ENCODE peak calls at places on chromosomes 13 and 19, in seven cellular contexts. One of them, this sample, is unnamed.

GRCh38 chr19:8566855-8567254 is 10.4 kb downstream of the MYO1F start:
- DNase-seq in GM12878: no peak
- DNase-seq in kidney epithelial cell: no peak
- DNase-seq in adrenal gland: no peak
- DNase-seq in Caco-2: no peak
- DNase-seq in prostate gland: no peak
- DNase-seq in Peyer's patch: no peak
- DNase-seq in this sample: no peak

GRCh38 chr13:102089177-102089576 is 312.7 kb downstream of the FGF14 start:
- DNase-seq in Caco-2: no peak
- DNase-seq in prostate gland: no peak
- DNase-seq in kidney epithelial cell: no peak
- DNase-seq in adrenal gland: no peak
- DNase-seq in Peyer's patch: no peak
- DNase-seq in GM12878: no peak
- DNase-seq in this sample: no peak

GRCh38 chr19:33040994-33041827 is 23.5 kb downstream of the RHPN2 start:
- DNase-seq in adrenal gland: no peak
- DNase-seq in kidney epithelial cell: peak
- DNase-seq in Caco-2: peak
- DNase-seq in prostate gland: no peak
- DNase-seq in GM12878: peak
- DNase-seq in Peyer's patch: peak
- DNase-seq in this sample: no peak

GRCh38 chr13:52356327-52356726 is 49.6 kb downstream of the THSD1 start:
- DNase-seq in adrenal gland: no peak
- DNase-seq in prostate gland: no peak
- DNase-seq in GM12878: no peak
- DNase-seq in Caco-2: no peak
- DNase-seq in kidney epithelial cell: peak
- DNase-seq in Peyer's patch: no peak
- DNase-seq in this sample: no peak

GRCh38 chr19:7349961-7350711 is 1.4 kb downstream of the ARHGEF18 start:
- DNase-seq in prostate gland: no peak
- DNase-seq in adrenal gland: no peak
- DNase-seq in GM12878: no peak
- DNase-seq in Peyer's patch: no peak
- DNase-seq in Caco-2: peak
- DNase-seq in kidney epithelial cell: no peak
- DNase-seq in this sample: no peak

GRCh38 chr19:35901055-35901644 is 810 bp upstream of the NFKBID start:
- DNase-seq in Peyer's patch: no peak
- DNase-seq in kidney epithelial cell: no peak
- DNase-seq in adrenal gland: no peak
- DNase-seq in GM12878: no peak
- DNase-seq in prostate gland: no peak
- DNase-seq in Caco-2: no peak
- DNase-seq in this sample: no peak

GRCh38 chr13:93698016-93698613 is 471.5 kb downstream of the GPC6 start:
- DNase-seq in Caco-2: no peak
- DNase-seq in prostate gland: no peak
- DNase-seq in kidney epithelial cell: no peak
- DNase-seq in Peyer's patch: no peak
- DNase-seq in GM12878: no peak
- DNase-seq in adrenal gland: no peak
- DNase-seq in this sample: no peak

GRCh38 chr13:60334310-60334709 is 62.7 kb upstream of the TDRD3 start:
- DNase-seq in adrenal gland: no peak
- DNase-seq in Caco-2: no peak
- DNase-seq in prostate gland: no peak
- DNase-seq in kidney epithelial cell: no peak
- DNase-seq in Peyer's patch: no peak
- DNase-seq in GM12878: no peak
- DNase-seq in this sample: no peak

GRCh38 chr13:37868691-37869505 is 674 bp downstream of the TRPC4 start:
- DNase-seq in GM12878: no peak
- DNase-seq in adrenal gland: no peak
- DNase-seq in Peyer's patch: no peak
- DNase-seq in Caco-2: no peak
- DNase-seq in kidney epithelial cell: peak
- DNase-seq in prostate gland: no peak
- DNase-seq in this sample: no peak

GRCh38 chr19:31270897-31271568 is 78.2 kb downstream of the TSHZ3 start:
- DNase-seq in Peyer's patch: peak
- DNase-seq in Caco-2: peak
- DNase-seq in adrenal gland: no peak
- DNase-seq in prostate gland: no peak
- DNase-seq in kidney epithelial cell: no peak
- DNase-seq in GM12878: no peak
- DNase-seq in this sample: no peak

GRCh38 chr19:47609885-47610545 is 1.1 kb downstream of the BICRA start:
- DNase-seq in GM12878: no peak
- DNase-seq in kidney epithelial cell: no peak
- DNase-seq in Peyer's patch: peak
- DNase-seq in adrenal gland: peak
- DNase-seq in prostate gland: no peak
- DNase-seq in Caco-2: peak
- DNase-seq in this sample: no peak

GRCh38 chr13:66634384-66634783 is 595.8 kb downstream of the PCDH9 start:
- DNase-seq in Peyer's patch: no peak
- DNase-seq in Caco-2: no peak
- DNase-seq in adrenal gland: no peak
- DNase-seq in kidney epithelial cell: no peak
- DNase-seq in prostate gland: no peak
- DNase-seq in GM12878: no peak
- DNase-seq in this sample: no peak

GRCh38 chr13:59205501-59205900 is 958.2 kb downstream of the DIAPH3 start:
- DNase-seq in Peyer's patch: no peak
- DNase-seq in prostate gland: no peak
- DNase-seq in adrenal gland: no peak
- DNase-seq in Caco-2: no peak
- DNase-seq in GM12878: no peak
- DNase-seq in kidney epithelial cell: peak
- DNase-seq in this sample: no peak

GRCh38 chr13:104460553-104460952 is 1394.3 kb upstream of the SLC10A2 start:
- DNase-seq in GM12878: no peak
- DNase-seq in adrenal gland: no peak
- DNase-seq in kidney epithelial cell: no peak
- DNase-seq in Caco-2: no peak
- DNase-seq in Peyer's patch: no peak
- DNase-seq in prostate gland: no peak
- DNase-seq in this sample: no peak

GRCh38 chr19:50982186-50982585 is 1.5 kb downstream of the KLK7 start:
- DNase-seq in kidney epithelial cell: no peak
- DNase-seq in Peyer's patch: no peak
- DNase-seq in GM12878: no peak
- DNase-seq in prostate gland: no peak
- DNase-seq in adrenal gland: no peak
- DNase-seq in Caco-2: no peak
- DNase-seq in this sample: no peak

GRCh38 chr19:34712606-34713261 is 21.3 kb upstream of the ZNF181 start:
- DNase-seq in Caco-2: peak
- DNase-seq in prostate gland: peak
- DNase-seq in adrenal gland: peak
- DNase-seq in kidney epithelial cell: no peak
- DNase-seq in Peyer's patch: no peak
- DNase-seq in GM12878: peak
- DNase-seq in this sample: peak

GRCh38 chr19:48915757-48916156 is 15.6 kb downstream of the NUCB1 start:
- DNase-seq in kidney epithelial cell: no peak
- DNase-seq in adrenal gland: no peak
- DNase-seq in prostate gland: no peak
- DNase-seq in Peyer's patch: no peak
- DNase-seq in Caco-2: no peak
- DNase-seq in GM12878: no peak
- DNase-seq in this sample: no peak

GRCh38 chr13:46593403-46593802 is 40.4 kb downstream of the LRCH1 start:
- DNase-seq in prostate gland: no peak
- DNase-seq in Peyer's patch: no peak
- DNase-seq in Caco-2: no peak
- DNase-seq in kidney epithelial cell: no peak
- DNase-seq in GM12878: no peak
- DNase-seq in adrenal gland: no peak
- DNase-seq in this sample: no peak

GRCh38 chr13:51015973-51016372 is 95.1 kb downstream of the C13orf42 start:
- DNase-seq in Caco-2: no peak
- DNase-seq in adrenal gland: no peak
- DNase-seq in GM12878: no peak
- DNase-seq in Peyer's patch: no peak
- DNase-seq in prostate gland: no peak
- DNase-seq in kidney epithelial cell: no peak
- DNase-seq in this sample: no peak

GRCh38 chr13:44241638-44242037 is 132.0 kb upstream of the SERP2 start:
- DNase-seq in adrenal gland: no peak
- DNase-seq in prostate gland: no peak
- DNase-seq in GM12878: no peak
- DNase-seq in Caco-2: no peak
- DNase-seq in Peyer's patch: no peak
- DNase-seq in kidney epithelial cell: no peak
- DNase-seq in this sample: no peak

GRCh38 chr13:44244288-44244687 is 129.3 kb upstream of the SERP2 start:
- DNase-seq in GM12878: no peak
- DNase-seq in kidney epithelial cell: no peak
- DNase-seq in prostate gland: no peak
- DNase-seq in adrenal gland: no peak
- DNase-seq in Peyer's patch: no peak
- DNase-seq in Caco-2: no peak
- DNase-seq in this sample: no peak

GRCh38 chr13:44238011-44238421 is 135.6 kb upstream of the SERP2 start:
- DNase-seq in Peyer's patch: no peak
- DNase-seq in prostate gland: no peak
- DNase-seq in kidney epithelial cell: no peak
- DNase-seq in GM12878: no peak
- DNase-seq in Caco-2: no peak
- DNase-seq in adrenal gland: no peak
- DNase-seq in this sample: no peak

GRCh38 chr13:44240611-44241010 is 133.0 kb upstream of the SERP2 start:
- DNase-seq in Peyer's patch: no peak
- DNase-seq in GM12878: no peak
- DNase-seq in adrenal gland: no peak
- DNase-seq in Caco-2: no peak
- DNase-seq in prostate gland: no peak
- DNase-seq in kidney epithelial cell: no peak
- DNase-seq in this sample: no peak

DNA sequence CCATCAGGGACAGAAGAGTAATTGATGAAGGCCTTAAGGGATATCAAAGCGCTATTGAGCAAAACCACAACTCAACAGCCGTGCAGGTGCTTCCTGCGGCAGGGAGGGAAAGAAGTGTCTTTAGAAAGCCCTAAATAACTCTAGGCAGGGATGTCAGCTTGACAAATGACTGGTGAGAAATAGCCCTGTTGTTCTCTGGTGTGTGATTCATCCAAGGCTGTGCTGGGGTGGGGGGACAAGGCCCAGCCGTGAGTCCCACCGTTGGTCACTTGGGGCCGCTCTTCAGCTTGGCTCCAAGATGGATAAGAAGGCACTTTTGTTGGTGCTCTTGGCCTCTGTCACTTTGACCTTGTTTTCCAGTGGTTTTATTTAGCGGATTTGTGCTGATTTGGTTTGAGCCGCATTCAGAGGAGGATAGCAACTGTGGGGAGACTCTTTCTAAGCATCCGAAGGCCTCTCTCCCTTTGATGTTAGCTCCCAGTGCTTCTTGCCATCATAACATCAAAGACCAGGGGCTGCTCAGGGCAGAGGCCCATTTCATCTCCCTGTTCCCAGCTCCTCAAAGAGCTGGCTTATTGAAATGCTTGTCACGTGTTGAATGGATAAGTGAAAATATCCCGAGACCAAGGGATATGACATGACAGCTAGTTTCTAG is 130.3 kb upstream of the SERP2 start:
- DNase-seq in prostate gland: no peak
- DNase-seq in adrenal gland: peak
- DNase-seq in kidney epithelial cell: peak
- DNase-seq in GM12878: no peak
- DNase-seq in Peyer's patch: no peak
- DNase-seq in Caco-2: peak
- DNase-seq in this sample: no peak
- TF ChIP-seq CTCF in prostate gland: peak
- TF ChIP-seq CTCF in adrenal gland: peak
- TF ChIP-seq CTCF in kidney epithelial cell: peak
- TF ChIP-seq CTCF in GM12878: peak
- TF ChIP-seq CTCF in Peyer's patch: no peak
- TF ChIP-seq CTCF in Caco-2: peak
- TF ChIP-seq CTCF in this sample: peak

GRCh38 chr19:12647490-12648071 is 19.0 kb downstream of the MAN2B1 start:
- DNase-seq in Peyer's patch: peak
- DNase-seq in Caco-2: no peak
- DNase-seq in kidney epithelial cell: no peak
- DNase-seq in adrenal gland: peak
- DNase-seq in GM12878: no peak
- DNase-seq in prostate gland: peak
- DNase-seq in this sample: no peak
- H3K4me3 ChIP-seq in Peyer's patch: peak
- H3K4me3 ChIP-seq in Caco-2: no peak
- H3K4me3 ChIP-seq in kidney epithelial cell: peak
- H3K4me3 ChIP-seq in adrenal gland: peak
- H3K4me3 ChIP-seq in GM12878: no peak
- H3K4me3 ChIP-seq in prostate gland: peak
- H3K4me3 ChIP-seq in this sample: no peak

GRCh38 chr13:24617394-24618218 is 62.6 kb upstream of the ATP12A start:
- DNase-seq in kidney epithelial cell: no peak
- DNase-seq in adrenal gland: no peak
- DNase-seq in prostate gland: no peak
- DNase-seq in GM12878: no peak
- DNase-seq in Peyer's patch: no peak
- DNase-seq in Caco-2: peak
- DNase-seq in this sample: no peak
- TF ChIP-seq CTCF in kidney epithelial cell: no peak
- TF ChIP-seq CTCF in adrenal gland: no peak
- TF ChIP-seq CTCF in prostate gland: no peak
- TF ChIP-seq CTCF in GM12878: no peak
- TF ChIP-seq CTCF in Peyer's patch: no peak
- TF ChIP-seq CTCF in Caco-2: no peak
- TF ChIP-seq CTCF in this sample: no peak

GRCh38 chr19:3135961-3136683 is at the start of gene GNA15:
- DNase-seq in adrenal gland: no peak
- DNase-seq in Caco-2: no peak
- DNase-seq in GM12878: no peak
- DNase-seq in kidney epithelial cell: no peak
- DNase-seq in prostate gland: peak
- DNase-seq in Peyer's patch: no peak
- DNase-seq in this sample: no peak
- H3K4me3 ChIP-seq in adrenal gland: peak
- H3K4me3 ChIP-seq in Caco-2: no peak
- H3K4me3 ChIP-seq in GM12878: peak
- H3K4me3 ChIP-seq in kidney epithelial cell: no peak
- H3K4me3 ChIP-seq in prostate gland: peak
- H3K4me3 ChIP-seq in Peyer's patch: peak
- H3K4me3 ChIP-seq in this sample: no peak

GRCh38 chr13:73411067-73411809 is 352.4 kb downstream of the KLF5 start:
- DNase-seq in prostate gland: no peak
- DNase-seq in kidney epithelial cell: peak
- DNase-seq in Caco-2: no peak
- DNase-seq in Peyer's patch: no peak
- DNase-seq in GM12878: no peak
- DNase-seq in adrenal gland: no peak
- DNase-seq in this sample: no peak
- TF ChIP-seq CTCF in prostate gland: no peak
- TF ChIP-seq CTCF in kidney epithelial cell: no peak
- TF ChIP-seq CTCF in Caco-2: no peak
- TF ChIP-seq CTCF in Peyer's patch: no peak
- TF ChIP-seq CTCF in GM12878: no peak
- TF ChIP-seq CTCF in adrenal gland: no peak
- TF ChIP-seq CTCF in this sample: no peak